ENCODE peak calls at places on chromosome 9, in seven cellular contexts. W is colonic mucosa, H is foreskin fibroblast, I is uterus, A is GM20000, L is AG09309, Z is astrocyte of the spinal cord. R is an unnamed sample.

GRCh38 chr9:98271479-98271878 is 16.0 kb upstream of the TBC1D2 start:
- DNase-seq in Z (no peak), W (no peak), I (no peak), L (no peak), H (no peak), A (no peak), R (no peak)

GRCh38 chr9:21812945-21813568 is 10.6 kb downstream of the MTAP start:
- DNase-seq in A (peak), I (peak), Z (peak), L (no peak), W (peak), H (peak), R (peak)

GRCh38 chr9:22111176-22111870 is 102.2 kb upstream of the CDKN2B start:
- DNase-seq in A (no peak), I (no peak), W (no peak), L (no peak), H (no peak), Z (peak), R (no peak)

GRCh38 chr9:98214811-98215210 is 22.4 kb upstream of the CORO2A start:
- DNase-seq in W (no peak), A (no peak), H (no peak), L (no peak), Z (no peak), I (no peak), R (no peak)

GRCh38 chr9:93258419-93258817 is 74.5 kb downstream of the WNK2 start:
- DNase-seq in W (peak), I (no peak), Z (no peak), L (no peak), A (peak), H (no peak), R (no peak)

GRCh38 chr9:32644698-32645097 is 9.2 kb upstream of the TAF1L start:
- DNase-seq in H (peak), A (no peak), W (no peak), Z (peak), L (peak), I (no peak), R (no peak)

GRCh38 chr9:71671289-71671688 is 97.0 kb downstream of the CEMIP2 start:
- DNase-seq in W (no peak), I (no peak), L (no peak), A (no peak), Z (no peak), H (no peak), R (no peak)

GRCh38 chr9:133682961-133683493 is 46.9 kb downstream of the DBH start:
- DNase-seq in L (no peak), I (no peak), A (no peak), H (no peak), W (no peak), Z (no peak), R (no peak)

GRCh38 chr9:115651456-115651855 is 502.1 kb upstream of the PAPPA start:
- DNase-seq in A (no peak), W (no peak), L (no peak), H (no peak), I (no peak), Z (no peak), R (no peak)

GRCh38 chr9:38386319-38386895 is 6.1 kb upstream of the ALDH1B1 start:
- DNase-seq in L (no peak), Z (no peak), H (no peak), A (no peak), W (no peak), I (no peak), R (no peak)

GRCh38 chr9:101792475-101792874 is 54.0 kb upstream of the GRIN3A start:
- DNase-seq in A (no peak), L (no peak), I (no peak), Z (no peak), W (no peak), H (no peak), R (no peak)

GRCh38 chr9:101791533-101791932 is 53.1 kb upstream of the GRIN3A start:
- DNase-seq in A (no peak), Z (no peak), H (no peak), W (no peak), I (no peak), L (no peak), R (no peak)

GRCh38 chr9:101795147-101795546 is 56.7 kb upstream of the GRIN3A start:
- DNase-seq in I (no peak), Z (no peak), H (no peak), A (no peak), L (no peak), W (no peak), R (no peak)

GRCh38 chr9:101796044-101796443 is 57.6 kb upstream of the GRIN3A start:
- DNase-seq in Z (no peak), I (no peak), A (no peak), W (no peak), H (no peak), L (no peak), R (no peak)

GRCh38 chr9:101791938-101792337 is 53.5 kb upstream of the GRIN3A start:
- DNase-seq in L (no peak), A (no peak), Z (peak), W (peak), H (no peak), I (no peak), R (no peak)
- TF ChIP-seq CTCF in L (no peak), A (no peak), Z (peak), W (peak), H (no peak), I (no peak), R (no peak)

DNA sequence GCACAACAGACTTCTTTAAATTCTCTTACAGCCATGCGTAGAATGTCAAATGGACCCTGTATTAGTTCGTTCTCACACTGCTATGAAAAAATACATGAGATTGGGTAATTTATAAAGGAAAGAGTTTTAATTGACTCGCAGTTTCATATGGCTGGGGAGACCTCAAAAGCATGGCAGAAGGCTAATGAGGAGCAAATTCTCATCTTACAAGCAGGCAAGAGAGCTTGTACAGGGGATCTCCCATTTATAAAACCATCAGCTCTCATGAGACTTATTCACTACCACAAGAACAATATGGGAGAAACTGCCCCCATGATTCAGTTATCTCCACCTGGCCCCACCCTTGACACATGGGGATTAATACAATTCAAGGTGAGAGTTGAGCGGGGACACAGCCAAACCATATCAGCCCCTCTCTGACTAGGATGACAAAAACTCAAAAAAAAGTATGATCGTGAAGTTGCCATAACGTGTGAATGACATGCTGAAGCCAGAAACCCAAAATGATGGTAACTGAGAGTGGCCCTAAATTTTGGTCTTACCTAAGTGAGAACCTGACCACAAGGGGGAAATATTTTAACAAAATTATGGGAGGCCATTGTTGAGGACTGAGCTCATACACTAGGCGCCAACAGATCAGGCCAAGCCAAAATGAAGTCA is 17.5 kb upstream of the TEX10 start:
- DNase-seq in Z (no peak), I (no peak), H (no peak), W (no peak), L (no peak), A (no peak), R (no peak)
- TF ChIP-seq CTCF in Z (no peak), I (no peak), H (no peak), W (no peak), L (no peak), A (no peak), R (no peak)

GRCh38 chr9:4356306-4356705 is 56.4 kb upstream of the GLIS3 start:
- DNase-seq in Z (no peak), H (no peak), I (no peak), W (no peak), L (no peak), A (no peak), R (no peak)
- TF ChIP-seq CTCF in Z (no peak), H (no peak), I (no peak), W (no peak), L (no peak), A (no peak), R (no peak)

GRCh38 chr9:29830815-29831214 is 2257.5 kb upstream of the C9orf72 start:
- DNase-seq in W (peak), Z (peak), A (no peak), H (no peak), L (no peak), I (no peak), R (no peak)
- TF ChIP-seq CTCF in W (peak), Z (peak), A (peak), H (no peak), L (no peak), I (no peak), R (no peak)